ENCODE peak calls at places on chromosomes 16 and 17, in five cellular contexts. L is transverse colon, M is tibial nerve, X is sigmoid colon, W is stomach. C is an unnamed sample.
A peak's percentile ranks its signal among the peaks of the same experiment; 100 is the strongest.

GRCh38 chr17:69574257-69575197 is 160.0 kb downstream of the MAP2K6 start:
- DNase-seq in W (no peak), L (no peak), M (no peak), X (no peak), C (no peak)

GRCh38 chr17:4643676-4644075 is 2.2 kb upstream of the ALOX15 start:
- DNase-seq in X (no peak), L (peak; percentile 70), M (no peak), W (no peak), C (no peak)

GRCh38 chr17:56595831-56596740 is 2.6 kb downstream of the NOG start:
- DNase-seq in L (no peak), X (no peak), W (no peak), M (no peak), C (no peak)

GRCh38 chr17:68790481-68790880 is 164.7 kb downstream of the ABCA8 start:
- DNase-seq in M (no peak), W (no peak), X (no peak), L (no peak), C (no peak)

GRCh38 chr17:8844229-8845218 is 22.9 kb downstream of the PIK3R6 start:
- DNase-seq in X (peak; percentile 3), L (no peak), W (no peak), M (no peak), C (no peak)

GRCh38 chr16:86567701-86568571 is 1.3 kb downstream of the FOXC2 start:
- DNase-seq in L (no peak), M (no peak), X (no peak), W (no peak), C (no peak)

GRCh38 chr17:77320501-77321256 is 179.9 kb downstream of the SEC14L1 start:
- DNase-seq in M (no peak), L (peak; percentile 29), W (no peak), X (peak; percentile 82), C (no peak)

GRCh38 chr17:78597923-78598545 is 20.8 kb upstream of the DNAH17 start:
- DNase-seq in M (no peak), W (no peak), L (no peak), X (no peak), C (no peak)

GRCh38 chr17:21313320-21313719 is 28.8 kb downstream of the MAP2K3 start:
- DNase-seq in L (no peak), X (peak; percentile 46), M (no peak), W (no peak), C (no peak)

GRCh38 chr16:86898386-86898785 is 320.0 kb downstream of the FOXL1 start:
- DNase-seq in L (no peak), M (no peak), W (no peak), X (no peak), C (no peak)

GRCh38 chr17:21020622-21021021 is 22.2 kb downstream of the USP22 start:
- DNase-seq in W (no peak), M (no peak), L (no peak), X (peak; percentile 55), C (no peak)

GRCh38 chr16:85428899-85429775 is 184.0 kb upstream of the GSE1 start:
- DNase-seq in W (no peak), X (peak; percentile 62), M (no peak), L (no peak), C (no peak)

GRCh38 chr16:78307824-78308528 is 208.5 kb downstream of the WWOX start:
- DNase-seq in X (no peak), M (no peak), L (no peak), W (no peak), C (no peak)

GRCh38 chr16:85667261-85667660 is 21.5 kb downstream of the GINS2 start:
- DNase-seq in X (peak; percentile 50), L (no peak), M (no peak), W (no peak), C (no peak)

GRCh38 chr17:76575570-76575969 is 10.1 kb downstream of the ST6GALNAC2 start:
- DNase-seq in X (no peak), L (no peak), W (no peak), M (no peak), C (no peak)

GRCh38 chr17:31390426-31390747 is 1.1 kb upstream of the RAB11FIP4 start:
- DNase-seq in X (no peak), W (peak; percentile 25), M (no peak), L (no peak), C (peak; percentile 64)

GRCh38 chr16:88504489-88505404 is 51.7 kb downstream of the ZFPM1 start:
- DNase-seq in M (no peak), W (peak; percentile 86), X (no peak), L (peak; percentile 46), C (no peak)

GRCh38 chr16:2834968-2835367 is 4.9 kb downstream of the ZG16B start:
- DNase-seq in X (no peak), L (no peak), M (no peak), W (no peak), C (no peak)

GRCh38 chr16:50267151-50267631 is 840 bp downstream of the ADCY7 start:
- DNase-seq in X (peak; percentile 59), W (no peak), M (no peak), L (no peak), C (no peak)

GRCh38 chr17:57459286-57459915 is 203.1 kb downstream of the MSI2 start:
- DNase-seq in W (no peak), L (no peak), X (no peak), M (no peak), C (no peak)

GRCh38 chr17:40493697-40494096 is 7.7 kb downstream of the TNS4 start:
- DNase-seq in X (no peak), W (no peak), L (no peak), M (no peak), C (no peak)

GRCh38 chr17:71759422-71760060 is 361.3 kb upstream of the SOX9 start:
- DNase-seq in M (no peak), W (no peak), X (no peak), L (no peak), C (no peak)

GRCh38 chr17:48717367-48718161 is 4.8 kb downstream of the PRAC1 start:
- DNase-seq in X (peak; percentile 9), W (no peak), M (no peak), L (no peak), C (no peak)
- H3K27me3 ChIP-seq in X (peaks cover 97% of the 10 kb centered on the region), W (peaks cover 38% of the 10 kb centered on the region), M (peaks cover 3% of the 10 kb centered on the region), L (peaks cover 98% of the 10 kb centered on the region), C (peaks cover 15% of the 10 kb centered on the region)

GRCh38 chr16:12271006-12271405 is 294.5 kb downstream of the SNX29 start:
- DNase-seq in X (no peak), W (no peak), M (no peak), L (no peak), C (no peak)
- TF ChIP-seq CTCF in X (no peak), W (no peak), M (no peak), L (peak; percentile 14), C (peak; percentile 15)

GRCh38 chr17:42025191-42025579 is 5.3 kb downstream of the NKIRAS2 start:
- DNase-seq in X (no peak), M (no peak), L (no peak), W (no peak), C (no peak)

GRCh38 chr17:42026821-42027539 is 7.1 kb downstream of the NKIRAS2 start:
- DNase-seq in M (no peak), L (no peak), X (no peak), W (no peak), C (no peak)

GRCh38 chr17:42019509-42020404 is at the start of gene NKIRAS2:
- DNase-seq in M (peak; percentile 83), W (peak; percentile 95), L (peak; percentile 96), X (peak; percentile 97), C (peak; percentile 97)

GRCh38 chr17:42027540-42027889 is 7.6 kb downstream of the NKIRAS2 start:
- DNase-seq in L (no peak), X (no peak), M (no peak), W (no peak), C (no peak)

DNA sequence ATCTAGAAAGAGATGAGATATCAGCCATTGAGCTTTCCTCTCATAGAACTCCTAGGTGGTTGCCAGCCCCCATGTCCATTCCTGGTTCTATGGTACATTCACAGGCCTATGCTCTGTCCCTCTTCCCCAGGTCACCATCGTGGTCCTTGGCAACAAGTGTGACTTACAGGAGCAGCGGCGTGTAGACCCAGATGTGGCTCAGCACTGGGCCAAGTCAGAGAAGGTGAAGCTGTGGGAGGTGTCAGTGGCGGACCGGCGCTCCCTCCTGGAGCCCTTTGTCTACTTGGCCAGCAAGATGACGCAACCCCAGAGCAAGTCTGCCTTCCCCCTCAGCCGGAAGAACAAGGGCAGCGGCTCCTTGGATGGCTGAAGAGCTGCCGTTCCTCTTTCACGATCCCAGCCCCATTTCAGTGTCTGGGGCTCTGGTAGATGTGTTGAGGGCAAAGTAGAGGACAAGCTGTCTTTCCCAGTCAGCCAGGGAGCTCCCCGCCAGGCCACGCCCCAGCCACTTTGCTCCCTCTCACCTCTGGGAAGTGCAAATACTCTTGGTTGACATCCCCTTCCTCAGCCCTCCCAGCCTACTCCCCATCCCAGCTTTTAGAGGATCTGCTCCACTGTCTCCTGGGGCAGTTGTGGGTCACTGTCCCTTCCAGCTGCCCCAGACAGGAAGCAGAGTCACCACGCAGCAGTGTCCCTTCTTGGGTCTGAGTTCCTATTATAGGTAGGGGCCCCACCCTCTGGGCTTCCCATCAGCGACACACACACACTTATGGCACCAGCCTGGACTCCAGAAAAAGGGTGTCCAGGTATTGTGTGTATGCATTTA is 3.8 kb downstream of the NKIRAS2 start:
- DNase-seq in M (no peak), L (no peak), W (no peak), X (peak; percentile 72), C (no peak)
- TF ChIP-seq EP300 in M (no peak), L (no peak), W (no peak), X (no peak), C (no peak)

GRCh38 chr17:37791434-37791833 is 46.6 kb upstream of the HNF1B start:
- DNase-seq in M (no peak), L (peak; percentile 37), W (peak; percentile 30), X (no peak), C (no peak)

GRCh38 chr17:37790153-37790552 is 45.3 kb upstream of the HNF1B start:
- DNase-seq in M (no peak), W (no peak), X (no peak), L (no peak), C (no peak)

GRCh38 chr17:37788531-37788930 is 43.7 kb upstream of the HNF1B start:
- DNase-seq in X (no peak), L (peak; percentile 28), M (no peak), W (no peak), C (no peak)

GRCh38 chr17:37787055-37787720 is 42.3 kb upstream of the HNF1B start:
- DNase-seq in L (peak; percentile 88), X (no peak), M (no peak), W (peak; percentile 78), C (no peak)

DNA sequence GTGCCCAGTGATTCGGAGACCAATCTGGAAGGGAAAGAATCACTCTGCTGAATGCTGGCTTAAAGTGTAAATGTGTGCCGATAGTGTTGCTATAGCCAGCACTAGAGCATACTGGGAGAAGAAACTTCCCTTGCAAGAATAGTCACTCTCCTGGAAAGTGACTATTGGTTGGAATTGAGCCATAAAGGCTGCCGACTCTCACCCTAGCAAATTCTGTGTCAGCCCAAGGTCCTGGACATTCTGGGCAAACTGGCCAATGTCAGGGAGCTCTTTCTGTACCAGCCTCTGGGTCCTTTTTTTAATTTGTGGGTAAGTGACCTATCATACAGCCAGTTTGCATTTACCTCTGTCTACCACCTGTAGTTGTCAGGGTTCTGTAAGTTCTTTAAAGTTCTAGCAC is 44.3 kb upstream of the HNF1B start:
- DNase-seq in M (no peak), W (no peak), L (no peak), X (no peak), C (no peak)
- H3K27me3 ChIP-seq in M (no peaks in the 10 kb centered on the region), W (no peaks in the 10 kb centered on the region), L (peaks cover 8% of the 10 kb centered on the region), X (peaks cover 38% of the 10 kb centered on the region), C (no peaks in the 10 kb centered on the region)

GRCh38 chr17:80859004-80859941 is 132.4 kb upstream of the CHMP6 start:
- DNase-seq in M (peak; percentile 58), L (peak; percentile 61), X (peak; percentile 94), W (peak; percentile 75), C (no peak)
- TF ChIP-seq CTCF in M (no peak), L (peak; percentile 7), X (no peak), W (no peak), C (no peak)

C was measured in esophagus muscularis mucosa.